ENCODE peak calls at places on chromosomes 7 and 10, in six cellular contexts. One of them, this sample, is unnamed.

GRCh38 chr10:133150656-133151055 is 9.4 kb upstream of the KNDC1 start:
- DNase-seq in naive thymus-derived CD8-positive, alpha-beta T cell: no peak
- DNase-seq in fibroblast of mammary gland: no peak
- DNase-seq in IMR-90: no peak
- DNase-seq in activated T-helper 1 cell treated with anti-CD3 and anti-CD28 coated beads, Interleukin-12 subunit alpha, Interleukin-12 subunit beta, Interleukin-2, Interleukin-4 antibody, amounts not matched to agents 30 ng/mL and 10 ng/mL and 1 ng/mL, durations not matched to agents 14 hours and 24 hours and 36 hours: no peak
- DNase-seq in stimulated activated CD4-positive, alpha-beta T cell treated with anti-CD3 and anti-CD28 coated beads, Interleukin-15, amount 100 ng/mL, for 24 hours: no peak
- DNase-seq in this sample: no peak

GRCh38 chr7:2431260-2431867 is 28.0 kb downstream of the CHST12 start:
- DNase-seq in naive thymus-derived CD8-positive, alpha-beta T cell: peak
- DNase-seq in fibroblast of mammary gland: no peak
- DNase-seq in IMR-90: no peak
- DNase-seq in activated T-helper 1 cell treated with anti-CD3 and anti-CD28 coated beads, Interleukin-12 subunit alpha, Interleukin-12 subunit beta, Interleukin-2, Interleukin-4 antibody, amounts not matched to agents 30 ng/mL and 10 ng/mL and 1 ng/mL, durations not matched to agents 14 hours and 24 hours and 36 hours: peak
- DNase-seq in stimulated activated CD4-positive, alpha-beta T cell treated with anti-CD3 and anti-CD28 coated beads, Interleukin-15, amount 100 ng/mL, for 24 hours: peak
- DNase-seq in this sample: peak

GRCh38 chr7:131507592-131508331 is 48.7 kb downstream of the PODXL start:
- DNase-seq in naive thymus-derived CD8-positive, alpha-beta T cell: peak
- DNase-seq in fibroblast of mammary gland: peak
- DNase-seq in IMR-90: peak
- DNase-seq in activated T-helper 1 cell treated with anti-CD3 and anti-CD28 coated beads, Interleukin-12 subunit alpha, Interleukin-12 subunit beta, Interleukin-2, Interleukin-4 antibody, amounts not matched to agents 30 ng/mL and 10 ng/mL and 1 ng/mL, durations not matched to agents 14 hours and 24 hours and 36 hours: peak
- DNase-seq in stimulated activated CD4-positive, alpha-beta T cell treated with anti-CD3 and anti-CD28 coated beads, Interleukin-15, amount 100 ng/mL, for 24 hours: peak
- DNase-seq in this sample: peak

GRCh38 chr7:83149466-83149865 is 13.2 kb downstream of the PCLO start:
- DNase-seq in naive thymus-derived CD8-positive, alpha-beta T cell: no peak
- DNase-seq in fibroblast of mammary gland: no peak
- DNase-seq in IMR-90: peak
- DNase-seq in activated T-helper 1 cell treated with anti-CD3 and anti-CD28 coated beads, Interleukin-12 subunit alpha, Interleukin-12 subunit beta, Interleukin-2, Interleukin-4 antibody, amounts not matched to agents 30 ng/mL and 10 ng/mL and 1 ng/mL, durations not matched to agents 14 hours and 24 hours and 36 hours: no peak
- DNase-seq in stimulated activated CD4-positive, alpha-beta T cell treated with anti-CD3 and anti-CD28 coated beads, Interleukin-15, amount 100 ng/mL, for 24 hours: no peak
- DNase-seq in this sample: no peak

GRCh38 chr10:118276727-118277126 is 65.4 kb downstream of the FAM204A start:
- DNase-seq in naive thymus-derived CD8-positive, alpha-beta T cell: no peak
- DNase-seq in fibroblast of mammary gland: no peak
- DNase-seq in IMR-90: no peak
- DNase-seq in activated T-helper 1 cell treated with anti-CD3 and anti-CD28 coated beads, Interleukin-12 subunit alpha, Interleukin-12 subunit beta, Interleukin-2, Interleukin-4 antibody, amounts not matched to agents 30 ng/mL and 10 ng/mL and 1 ng/mL, durations not matched to agents 14 hours and 24 hours and 36 hours: no peak
- DNase-seq in stimulated activated CD4-positive, alpha-beta T cell treated with anti-CD3 and anti-CD28 coated beads, Interleukin-15, amount 100 ng/mL, for 24 hours: no peak
- DNase-seq in this sample: no peak

GRCh38 chr10:45197816-45198595 is 117.4 kb downstream of the OR13A1 start:
- DNase-seq in naive thymus-derived CD8-positive, alpha-beta T cell: no peak
- DNase-seq in fibroblast of mammary gland: no peak
- DNase-seq in IMR-90: no peak
- DNase-seq in activated T-helper 1 cell treated with anti-CD3 and anti-CD28 coated beads, Interleukin-12 subunit alpha, Interleukin-12 subunit beta, Interleukin-2, Interleukin-4 antibody, amounts not matched to agents 30 ng/mL and 10 ng/mL and 1 ng/mL, durations not matched to agents 14 hours and 24 hours and 36 hours: no peak
- DNase-seq in stimulated activated CD4-positive, alpha-beta T cell treated with anti-CD3 and anti-CD28 coated beads, Interleukin-15, amount 100 ng/mL, for 24 hours: no peak
- DNase-seq in this sample: no peak

GRCh38 chr7:12570529-12571461 is at the start of gene SCIN:
- DNase-seq in naive thymus-derived CD8-positive, alpha-beta T cell: peak
- DNase-seq in fibroblast of mammary gland: peak
- DNase-seq in IMR-90: no peak
- DNase-seq in activated T-helper 1 cell treated with anti-CD3 and anti-CD28 coated beads, Interleukin-12 subunit alpha, Interleukin-12 subunit beta, Interleukin-2, Interleukin-4 antibody, amounts not matched to agents 30 ng/mL and 10 ng/mL and 1 ng/mL, durations not matched to agents 14 hours and 24 hours and 36 hours: peak
- DNase-seq in stimulated activated CD4-positive, alpha-beta T cell treated with anti-CD3 and anti-CD28 coated beads, Interleukin-15, amount 100 ng/mL, for 24 hours: peak
- DNase-seq in this sample: peak

GRCh38 chr10:122435212-122435827 is 19.1 kb upstream of the ARMS2 start:
- DNase-seq in naive thymus-derived CD8-positive, alpha-beta T cell: peak
- DNase-seq in fibroblast of mammary gland: peak
- DNase-seq in IMR-90: peak
- DNase-seq in activated T-helper 1 cell treated with anti-CD3 and anti-CD28 coated beads, Interleukin-12 subunit alpha, Interleukin-12 subunit beta, Interleukin-2, Interleukin-4 antibody, amounts not matched to agents 30 ng/mL and 10 ng/mL and 1 ng/mL, durations not matched to agents 14 hours and 24 hours and 36 hours: no peak
- DNase-seq in stimulated activated CD4-positive, alpha-beta T cell treated with anti-CD3 and anti-CD28 coated beads, Interleukin-15, amount 100 ng/mL, for 24 hours: no peak
- DNase-seq in this sample: no peak

GRCh38 chr10:60827791-60828488 is 49.7 kb downstream of the CDK1 start:
- DNase-seq in naive thymus-derived CD8-positive, alpha-beta T cell: no peak
- DNase-seq in fibroblast of mammary gland: peak
- DNase-seq in IMR-90: peak
- DNase-seq in activated T-helper 1 cell treated with anti-CD3 and anti-CD28 coated beads, Interleukin-12 subunit alpha, Interleukin-12 subunit beta, Interleukin-2, Interleukin-4 antibody, amounts not matched to agents 30 ng/mL and 10 ng/mL and 1 ng/mL, durations not matched to agents 14 hours and 24 hours and 36 hours: no peak
- DNase-seq in stimulated activated CD4-positive, alpha-beta T cell treated with anti-CD3 and anti-CD28 coated beads, Interleukin-15, amount 100 ng/mL, for 24 hours: no peak
- DNase-seq in this sample: no peak

GRCh38 chr10:91296471-91296870 is 76.0 kb downstream of the PCGF5 start:
- DNase-seq in naive thymus-derived CD8-positive, alpha-beta T cell: no peak
- DNase-seq in fibroblast of mammary gland: peak
- DNase-seq in IMR-90: no peak
- DNase-seq in activated T-helper 1 cell treated with anti-CD3 and anti-CD28 coated beads, Interleukin-12 subunit alpha, Interleukin-12 subunit beta, Interleukin-2, Interleukin-4 antibody, amounts not matched to agents 30 ng/mL and 10 ng/mL and 1 ng/mL, durations not matched to agents 14 hours and 24 hours and 36 hours: no peak
- DNase-seq in stimulated activated CD4-positive, alpha-beta T cell treated with anti-CD3 and anti-CD28 coated beads, Interleukin-15, amount 100 ng/mL, for 24 hours: no peak
- DNase-seq in this sample: no peak

GRCh38 chr10:132889556-132889955 is 52.8 kb downstream of the CFAP46 start:
- DNase-seq in naive thymus-derived CD8-positive, alpha-beta T cell: no peak
- DNase-seq in fibroblast of mammary gland: no peak
- DNase-seq in IMR-90: no peak
- DNase-seq in activated T-helper 1 cell treated with anti-CD3 and anti-CD28 coated beads, Interleukin-12 subunit alpha, Interleukin-12 subunit beta, Interleukin-2, Interleukin-4 antibody, amounts not matched to agents 30 ng/mL and 10 ng/mL and 1 ng/mL, durations not matched to agents 14 hours and 24 hours and 36 hours: no peak
- DNase-seq in stimulated activated CD4-positive, alpha-beta T cell treated with anti-CD3 and anti-CD28 coated beads, Interleukin-15, amount 100 ng/mL, for 24 hours: no peak
- DNase-seq in this sample: no peak

GRCh38 chr7:55387062-55387965 is 22.2 kb downstream of the LANCL2 start:
- DNase-seq in naive thymus-derived CD8-positive, alpha-beta T cell: no peak
- DNase-seq in fibroblast of mammary gland: peak
- DNase-seq in IMR-90: peak
- DNase-seq in activated T-helper 1 cell treated with anti-CD3 and anti-CD28 coated beads, Interleukin-12 subunit alpha, Interleukin-12 subunit beta, Interleukin-2, Interleukin-4 antibody, amounts not matched to agents 30 ng/mL and 10 ng/mL and 1 ng/mL, durations not matched to agents 14 hours and 24 hours and 36 hours: no peak
- DNase-seq in stimulated activated CD4-positive, alpha-beta T cell treated with anti-CD3 and anti-CD28 coated beads, Interleukin-15, amount 100 ng/mL, for 24 hours: no peak
- DNase-seq in this sample: no peak

GRCh38 chr10:37679465-37679864 is 177.9 kb downstream of the ZNF248 start:
- DNase-seq in naive thymus-derived CD8-positive, alpha-beta T cell: no peak
- DNase-seq in fibroblast of mammary gland: no peak
- DNase-seq in IMR-90: no peak
- DNase-seq in activated T-helper 1 cell treated with anti-CD3 and anti-CD28 coated beads, Interleukin-12 subunit alpha, Interleukin-12 subunit beta, Interleukin-2, Interleukin-4 antibody, amounts not matched to agents 30 ng/mL and 10 ng/mL and 1 ng/mL, durations not matched to agents 14 hours and 24 hours and 36 hours: no peak
- DNase-seq in stimulated activated CD4-positive, alpha-beta T cell treated with anti-CD3 and anti-CD28 coated beads, Interleukin-15, amount 100 ng/mL, for 24 hours: no peak
- DNase-seq in this sample: no peak

GRCh38 chr7:135262623-135263320 is 29.1 kb downstream of the STRA8 start:
- DNase-seq in naive thymus-derived CD8-positive, alpha-beta T cell: no peak
- DNase-seq in fibroblast of mammary gland: no peak
- DNase-seq in IMR-90: no peak
- DNase-seq in activated T-helper 1 cell treated with anti-CD3 and anti-CD28 coated beads, Interleukin-12 subunit alpha, Interleukin-12 subunit beta, Interleukin-2, Interleukin-4 antibody, amounts not matched to agents 30 ng/mL and 10 ng/mL and 1 ng/mL, durations not matched to agents 14 hours and 24 hours and 36 hours: no peak
- DNase-seq in stimulated activated CD4-positive, alpha-beta T cell treated with anti-CD3 and anti-CD28 coated beads, Interleukin-15, amount 100 ng/mL, for 24 hours: no peak
- DNase-seq in this sample: no peak

GRCh38 chr10:76869931-76870330 is 767.7 kb downstream of the KCNMA1 start:
- DNase-seq in naive thymus-derived CD8-positive, alpha-beta T cell: no peak
- DNase-seq in fibroblast of mammary gland: peak
- DNase-seq in IMR-90: no peak
- DNase-seq in activated T-helper 1 cell treated with anti-CD3 and anti-CD28 coated beads, Interleukin-12 subunit alpha, Interleukin-12 subunit beta, Interleukin-2, Interleukin-4 antibody, amounts not matched to agents 30 ng/mL and 10 ng/mL and 1 ng/mL, durations not matched to agents 14 hours and 24 hours and 36 hours: no peak
- DNase-seq in stimulated activated CD4-positive, alpha-beta T cell treated with anti-CD3 and anti-CD28 coated beads, Interleukin-15, amount 100 ng/mL, for 24 hours: no peak
- DNase-seq in this sample: no peak

GRCh38 chr10:72126184-72126871 is 38.0 kb upstream of the SPOCK2 start:
- DNase-seq in naive thymus-derived CD8-positive, alpha-beta T cell: no peak
- DNase-seq in fibroblast of mammary gland: peak
- DNase-seq in IMR-90: peak
- DNase-seq in activated T-helper 1 cell treated with anti-CD3 and anti-CD28 coated beads, Interleukin-12 subunit alpha, Interleukin-12 subunit beta, Interleukin-2, Interleukin-4 antibody, amounts not matched to agents 30 ng/mL and 10 ng/mL and 1 ng/mL, durations not matched to agents 14 hours and 24 hours and 36 hours: no peak
- DNase-seq in stimulated activated CD4-positive, alpha-beta T cell treated with anti-CD3 and anti-CD28 coated beads, Interleukin-15, amount 100 ng/mL, for 24 hours: no peak
- DNase-seq in this sample: no peak

GRCh38 chr10:5975641-5976473 is 1.5 kb downstream of the IL15RA start:
- DNase-seq in naive thymus-derived CD8-positive, alpha-beta T cell: peak
- DNase-seq in fibroblast of mammary gland: peak
- DNase-seq in IMR-90: peak
- DNase-seq in activated T-helper 1 cell treated with anti-CD3 and anti-CD28 coated beads, Interleukin-12 subunit alpha, Interleukin-12 subunit beta, Interleukin-2, Interleukin-4 antibody, amounts not matched to agents 30 ng/mL and 10 ng/mL and 1 ng/mL, durations not matched to agents 14 hours and 24 hours and 36 hours: peak
- DNase-seq in stimulated activated CD4-positive, alpha-beta T cell treated with anti-CD3 and anti-CD28 coated beads, Interleukin-15, amount 100 ng/mL, for 24 hours: peak
- DNase-seq in this sample: peak

GRCh38 chr7:45347804-45348203 is 190.2 kb downstream of the RAMP3 start:
- DNase-seq in naive thymus-derived CD8-positive, alpha-beta T cell: no peak
- DNase-seq in fibroblast of mammary gland: peak
- DNase-seq in IMR-90: peak
- DNase-seq in activated T-helper 1 cell treated with anti-CD3 and anti-CD28 coated beads, Interleukin-12 subunit alpha, Interleukin-12 subunit beta, Interleukin-2, Interleukin-4 antibody, amounts not matched to agents 30 ng/mL and 10 ng/mL and 1 ng/mL, durations not matched to agents 14 hours and 24 hours and 36 hours: no peak
- DNase-seq in stimulated activated CD4-positive, alpha-beta T cell treated with anti-CD3 and anti-CD28 coated beads, Interleukin-15, amount 100 ng/mL, for 24 hours: no peak
- DNase-seq in this sample: no peak

GRCh38 chr7:77699056-77699455 is 2.8 kb downstream of the RSBN1L start:
- DNase-seq in naive thymus-derived CD8-positive, alpha-beta T cell: no peak
- DNase-seq in fibroblast of mammary gland: no peak
- DNase-seq in IMR-90: no peak
- DNase-seq in activated T-helper 1 cell treated with anti-CD3 and anti-CD28 coated beads, Interleukin-12 subunit alpha, Interleukin-12 subunit beta, Interleukin-2, Interleukin-4 antibody, amounts not matched to agents 30 ng/mL and 10 ng/mL and 1 ng/mL, durations not matched to agents 14 hours and 24 hours and 36 hours: no peak
- DNase-seq in stimulated activated CD4-positive, alpha-beta T cell treated with anti-CD3 and anti-CD28 coated beads, Interleukin-15, amount 100 ng/mL, for 24 hours: no peak
- DNase-seq in this sample: no peak

GRCh38 chr7:78585958-78586357 is 787.4 kb downstream of the PHTF2 start:
- DNase-seq in naive thymus-derived CD8-positive, alpha-beta T cell: no peak
- DNase-seq in fibroblast of mammary gland: no peak
- DNase-seq in IMR-90: no peak
- DNase-seq in activated T-helper 1 cell treated with anti-CD3 and anti-CD28 coated beads, Interleukin-12 subunit alpha, Interleukin-12 subunit beta, Interleukin-2, Interleukin-4 antibody, amounts not matched to agents 30 ng/mL and 10 ng/mL and 1 ng/mL, durations not matched to agents 14 hours and 24 hours and 36 hours: no peak
- DNase-seq in stimulated activated CD4-positive, alpha-beta T cell treated with anti-CD3 and anti-CD28 coated beads, Interleukin-15, amount 100 ng/mL, for 24 hours: no peak
- DNase-seq in this sample: no peak

GRCh38 chr7:155883491-155884224 is 71.4 kb upstream of the SHH start:
- DNase-seq in naive thymus-derived CD8-positive, alpha-beta T cell: no peak
- DNase-seq in fibroblast of mammary gland: no peak
- DNase-seq in IMR-90: no peak
- DNase-seq in activated T-helper 1 cell treated with anti-CD3 and anti-CD28 coated beads, Interleukin-12 subunit alpha, Interleukin-12 subunit beta, Interleukin-2, Interleukin-4 antibody, amounts not matched to agents 30 ng/mL and 10 ng/mL and 1 ng/mL, durations not matched to agents 14 hours and 24 hours and 36 hours: no peak
- DNase-seq in stimulated activated CD4-positive, alpha-beta T cell treated with anti-CD3 and anti-CD28 coated beads, Interleukin-15, amount 100 ng/mL, for 24 hours: no peak
- DNase-seq in this sample: no peak

GRCh38 chr10:117653170-117653515 is 110.6 kb downstream of the EMX2 start:
- DNase-seq in naive thymus-derived CD8-positive, alpha-beta T cell: no peak
- DNase-seq in fibroblast of mammary gland: peak
- DNase-seq in IMR-90: peak
- DNase-seq in activated T-helper 1 cell treated with anti-CD3 and anti-CD28 coated beads, Interleukin-12 subunit alpha, Interleukin-12 subunit beta, Interleukin-2, Interleukin-4 antibody, amounts not matched to agents 30 ng/mL and 10 ng/mL and 1 ng/mL, durations not matched to agents 14 hours and 24 hours and 36 hours: peak
- DNase-seq in stimulated activated CD4-positive, alpha-beta T cell treated with anti-CD3 and anti-CD28 coated beads, Interleukin-15, amount 100 ng/mL, for 24 hours: peak
- DNase-seq in this sample: peak